ENCODE peak calls at places on chromosomes 1 and 21, in four cellular contexts. I, B, L and Y are unnamed samples.

GRCh38 chr1:7460807-7461206 is 310.3 kb upstream of the VAMP3 start:
- DNase-seq in I (no peak), L (no peak), B (no peak), Y (no peak)

GRCh38 chr21:33022828-33023573 is 2.7 kb upstream of the OLIG2 start:
- DNase-seq in B (no peak), L (no peak), I (no peak), Y (no peak)

GRCh38 chr1:94961994-94962744 is 35.3 kb upstream of the CNN3 start:
- DNase-seq in L (no peak), B (no peak), I (no peak), Y (no peak)

GRCh38 chr1:14980801-14981200 is 172.7 kb upstream of the TMEM51 start:
- DNase-seq in B (no peak), L (no peak), I (no peak), Y (no peak)

GRCh38 chr1:204286323-204286714 is 72.5 kb upstream of the GOLT1A start:
- DNase-seq in I (no peak), B (peak; percentile 55), L (no peak), Y (no peak)

GRCh38 chr1:37752583-37753471 is 12.1 kb downstream of the EPHA10 start:
- DNase-seq in I (no peak), L (no peak), B (peak; percentile 66), Y (no peak)

GRCh38 chr1:222798111-222798510 is 16.7 kb upstream of the DISP1 start:
- DNase-seq in B (no peak), L (no peak), I (no peak), Y (no peak)

GRCh38 chr1:118961156-118961555 is 27.0 kb downstream of the TBX15 start:
- DNase-seq in I (no peak), L (no peak), B (no peak), Y (no peak)

GRCh38 chr1:224544711-224545110 is 71.4 kb upstream of the CNIH3 start:
- DNase-seq in L (no peak), B (no peak), I (no peak), Y (no peak)

GRCh38 chr1:234842726-234843641 is 233.0 kb upstream of the IRF2BP2 start:
- DNase-seq in I (no peak), B (no peak), L (peak; percentile 89), Y (no peak)

GRCh38 chr1:112836642-112837041 is 119.4 kb downstream of the SLC16A1 start:
- DNase-seq in L (no peak), I (no peak), B (no peak), Y (no peak)

GRCh38 chr1:12406218-12407021 is 176.6 kb downstream of the VPS13D start:
- DNase-seq in I (no peak), B (no peak), L (no peak), Y (no peak)

GRCh38 chr1:64934115-64934880 is 32.1 kb downstream of the JAK1 start:
- DNase-seq in I (no peak), L (no peak), B (no peak), Y (no peak)